ENCODE peak calls at places on chromosome 1, in nine cellular contexts. B, I, D, Y, P, G, X, R and K are unnamed samples.

GRCh38 chr1:27176954-27177353 is 22.0 kb upstream of the SLC9A1 start:
- DNase-seq in G (no peak), D (no peak), R (no peak), B (no peak), Y (no peak), P (no peak), I (no peak), X (no peak), K (no peak)

GRCh38 chr1:193540511-193540910 is 354.1 kb upstream of the B3GALT2 start:
- DNase-seq in G (no peak), Y (peak; percentile 67), X (no peak), P (no peak), B (no peak), R (no peak), D (no peak), I (no peak), K (no peak)

GRCh38 chr1:38623529-38623928 is 236.0 kb downstream of the RRAGC start:
- DNase-seq in P (no peak), X (no peak), Y (no peak), I (no peak), R (no peak), B (no peak), G (no peak), D (no peak), K (no peak)

GRCh38 chr1:93666613-93667384 is 14.8 kb downstream of the BCAR3 start:
- DNase-seq in I (no peak), Y (no peak), R (peak; percentile 61), G (peak; percentile 24), D (no peak), X (no peak), P (no peak), B (no peak), K (no peak)

GRCh38 chr1:163275222-163275621 is 46.5 kb upstream of the NUF2 start:
- DNase-seq in I (no peak), X (no peak), G (peak; percentile 10), B (no peak), Y (no peak), R (no peak), D (no peak), P (no peak), K (no peak)

GRCh38 chr1:204188959-204189639 is 7.2 kb downstream of the KISS1 start:
- DNase-seq in X (peak; percentile 77), Y (no peak), B (no peak), I (no peak), P (no peak), D (no peak), R (no peak), G (no peak), K (no peak)

GRCh38 chr1:235291599-235291998 is 36.4 kb downstream of the ARID4B start:
- DNase-seq in I (no peak), X (no peak), Y (no peak), D (no peak), B (no peak), P (no peak), G (no peak), R (no peak), K (no peak)

GRCh38 chr1:53254011-53254640 is 15.8 kb upstream of the MAGOH start:
- DNase-seq in P (no peak), B (no peak), Y (no peak), X (no peak), R (no peak), I (no peak), D (no peak), G (peak; percentile 72), K (no peak)

GRCh38 chr1:84698718-84699117 is 8.5 kb upstream of the SSX2IP start:
- DNase-seq in R (no peak), P (no peak), B (no peak), X (no peak), G (peak; percentile 90), D (no peak), I (no peak), Y (no peak), K (peak; percentile 45)

GRCh38 chr1:18628511-18628910 is 2.1 kb upstream of the PAX7 start:
- DNase-seq in X (no peak), I (no peak), R (no peak), G (no peak), Y (no peak), D (no peak), B (no peak), P (no peak), K (no peak)

GRCh38 chr1:199956005-199956404 is 71.5 kb upstream of the NR5A2 start:
- DNase-seq in B (no peak), D (no peak), G (no peak), R (no peak), I (no peak), X (no peak), Y (no peak), P (no peak), K (no peak)

GRCh38 chr1:235073331-235073967 is 55.2 kb downstream of the TOMM20 start:
- DNase-seq in P (no peak), G (no peak), R (no peak), Y (no peak), B (no peak), X (no peak), D (no peak), I (no peak), K (no peak)

GRCh38 chr1:167770127-167770526 is 48.3 kb downstream of the MPZL1 start:
- DNase-seq in X (no peak), I (no peak), D (no peak), P (no peak), G (no peak), B (no peak), R (no peak), Y (no peak), K (no peak)

GRCh38 chr1:95126846-95127245 is 9.7 kb downstream of the TLCD4 start:
- DNase-seq in D (no peak), Y (no peak), B (no peak), P (no peak), G (no peak), I (no peak), X (no peak), R (no peak), K (no peak)